ENCODE peak calls at places on chromosomes 12 and 14, in ten cellular contexts. Y, R, V, U, O, D, E, F, L and T are unnamed samples.

GRCh38 chr14:103123634-103124500 is 606 bp downstream of the TNFAIP2 start:
- DNase-seq in Y (peak), R (no peak), V (peak), U (peak), O (peak), D (peak), E (no peak), F (no peak), L (no peak), T (no peak)

GRCh38 chr14:91149462-91149861 is 35.6 kb downstream of the DGLUCY start:
- DNase-seq in Y (peak), R (peak), V (peak), U (no peak), O (peak), D (peak), E (peak), F (peak), L (no peak), T (no peak)

GRCh38 chr14:91415794-91416743 is 1.6 kb downstream of the CCDC88C start:
- DNase-seq in Y (no peak), R (no peak), V (no peak), U (no peak), O (peak), D (peak), E (no peak), F (no peak), L (no peak), T (no peak)

GRCh38 chr14:63853831-63854293 is 1.1 kb downstream of the SYNE2 start:
- DNase-seq in Y (peak), R (no peak), V (peak), U (peak), O (peak), D (peak), E (peak), F (no peak), L (peak), T (no peak)

GRCh38 chr12:49905718-49906314 is 2.1 kb upstream of the FAIM2 start:
- DNase-seq in Y (no peak), R (no peak), V (no peak), U (peak), O (no peak), D (no peak), E (no peak), F (no peak), L (no peak), T (no peak)

GRCh38 chr12:52454411-52455201 is 2.7 kb upstream of the KRT6B start:
- DNase-seq in Y (no peak), R (no peak), V (no peak), U (no peak), O (no peak), D (peak), E (no peak), F (no peak), L (peak), T (peak)

GRCh38 chr12:56716458-56716857 is 8.6 kb downstream of the NACA start:
- DNase-seq in Y (no peak), R (no peak), V (no peak), U (no peak), O (no peak), D (no peak), E (no peak), F (no peak), L (no peak), T (no peak)

GRCh38 chr12:131810672-131811071 is 17.5 kb upstream of the MMP17 start:
- DNase-seq in Y (no peak), R (no peak), V (no peak), U (no peak), O (no peak), D (no peak), E (no peak), F (no peak), L (no peak), T (no peak)

GRCh38 chr12:121582583-121583333 is 1.9 kb upstream of the KDM2B start:
- DNase-seq in Y (no peak), R (no peak), V (no peak), U (no peak), O (peak), D (peak), E (no peak), F (no peak), L (peak), T (peak)

GRCh38 chr12:88036368-88036965 is 7.3 kb upstream of the C12orf50 start:
- DNase-seq in Y (no peak), R (peak), V (no peak), U (no peak), O (peak), D (peak), E (peak), F (no peak), L (no peak), T (no peak)

GRCh38 chr14:71321556-71322315 is 414.5 kb downstream of the PCNX1 start:
- DNase-seq in Y (peak), R (no peak), V (no peak), U (no peak), O (peak), D (peak), E (peak), F (no peak), L (peak), T (no peak)